ENCODE peak calls at places on chromosomes 1 and 21, in seven cellular contexts. E is IMR-90, F is gastrocnemius medialis, X is Peyer's patch, A is heart right ventricle, N is heart left ventricle, W is PC-3. T is an unnamed sample.

GRCh38 chr1:77227383-77227782 is 8.2 kb upstream of the PIGK start:
- DNase-seq in E (no peak), F (no peak), X (no peak), A (no peak), N (no peak), W (no peak), T (no peak)

GRCh38 chr21:20570824-20571232 is 427.4 kb upstream of the NCAM2 start:
- DNase-seq in E (no peak), F (no peak), X (no peak), A (no peak), N (no peak), W (peak; percentile 22), T (no peak)

GRCh38 chr1:209837671-209838070 is 9.9 kb downstream of the UTP25 start:
- DNase-seq in E (no peak), F (no peak), X (no peak), A (no peak), N (no peak), W (no peak), T (no peak)

GRCh38 chr1:223837687-223838086 is 8.1 kb downstream of the TP53BP2 start:
- DNase-seq in E (no peak), F (no peak), X (no peak), A (no peak), N (no peak), W (no peak), T (no peak)

GRCh38 chr1:70140894-70141293 is 64.5 kb downstream of the LRRC40 start:
- DNase-seq in E (peak; percentile 25), F (no peak), X (no peak), A (no peak), N (no peak), W (no peak), T (no peak)

GRCh38 chr1:91502882-91503184 is 2.2 kb downstream of the CDC7 start:
- DNase-seq in E (peak; percentile 74), F (no peak), X (no peak), A (no peak), N (no peak), W (peak; percentile 33), T (no peak)

GRCh38 chr21:17610862-17611261 is 1.8 kb downstream of the BTG3 start:
- DNase-seq in E (peak; percentile 11), F (no peak), X (no peak), A (no peak), N (no peak), W (no peak), T (no peak)

GRCh38 chr1:162003825-162004205 is 19.9 kb downstream of the OLFML2B start:
- DNase-seq in E (peak; percentile 83), F (peak; percentile 38), X (no peak), A (no peak), N (peak; percentile 39), W (peak; percentile 97), T (peak; percentile 68)

GRCh38 chr1:59132353-59132752 is 164.5 kb upstream of the FGGY start:
- DNase-seq in E (no peak), F (no peak), X (no peak), A (no peak), N (no peak), W (no peak), T (no peak)

GRCh38 chr1:233480198-233480597 is 133.7 kb upstream of the KCNK1 start:
- DNase-seq in E (no peak), F (no peak), X (no peak), A (no peak), N (no peak), W (peak; percentile 23), T (no peak)

GRCh38 chr1:33152685-33153432 is 29.0 kb downstream of the TRIM62 start:
- DNase-seq in E (no peak), F (peak; percentile 73), X (no peak), A (peak; percentile 87), N (peak; percentile 90), W (no peak), T (peak; percentile 76)

GRCh38 chr1:187460093-187460492 is 631.3 kb downstream of the PLA2G4A start:
- DNase-seq in E (no peak), F (no peak), X (no peak), A (no peak), N (no peak), W (no peak), T (no peak)

GRCh38 chr1:70820995-70821394 is 226.6 kb downstream of the PTGER3 start:
- DNase-seq in E (no peak), F (no peak), X (no peak), A (no peak), N (no peak), W (no peak), T (no peak)

GRCh38 chr1:9442266-9442846 is 96.9 kb upstream of the SLC25A33 start:
- DNase-seq in E (peak; percentile 74), F (peak; percentile 32), X (no peak), A (no peak), N (no peak), W (no peak), T (no peak)

GRCh38 chr1:39720094-39720999 is 18.3 kb upstream of the PPIE start:
- DNase-seq in E (peak; percentile 66), F (peak; percentile 46), X (no peak), A (no peak), N (no peak), W (peak; percentile 83), T (no peak)

GRCh38 chr1:66654643-66655042 is 97.6 kb upstream of the DYNLT5 start:
- DNase-seq in E (no peak), F (no peak), X (no peak), A (peak; percentile 17), N (no peak), W (no peak), T (no peak)

GRCh38 chr1:41282679-41283317 is 40.7 kb upstream of the SCMH1 start:
- DNase-seq in E (peak; percentile 13), F (no peak), X (no peak), A (peak; percentile 44), N (no peak), W (peak; percentile 48), T (peak; percentile 65)

GRCh38 chr1:180415985-180416633 is 86.3 kb downstream of the ACBD6 start:
- DNase-seq in E (peak; percentile 55), F (no peak), X (no peak), A (no peak), N (no peak), W (peak; percentile 53), T (no peak)

GRCh38 chr1:153800516-153800915 is 25.3 kb downstream of the SLC27A3 start:
- DNase-seq in E (no peak), F (no peak), X (no peak), A (no peak), N (no peak), W (no peak), T (peak; percentile 17)

GRCh38 chr1:13970631-13971247 is 270.8 kb downstream of the PRDM2 start:
- DNase-seq in E (no peak), F (no peak), X (no peak), A (no peak), N (no peak), W (no peak), T (no peak)

GRCh38 chr1:230085178-230085515 is 18.1 kb downstream of the GALNT2 start:
- DNase-seq in E (no peak), F (no peak), X (no peak), A (no peak), N (no peak), W (peak; percentile 92), T (no peak)

GRCh38 chr1:33088119-33088906 is 7.4 kb downstream of the AZIN2 start:
- DNase-seq in E (peak; percentile 34), F (no peak), X (no peak), A (no peak), N (no peak), W (no peak), T (no peak)

GRCh38 chr1:15409400-15410222 is at the start of gene EFHD2:
- DNase-seq in E (peak; percentile 71), F (peak; percentile 41), X (peak; percentile 92), A (peak; percentile 85), N (peak; percentile 87), W (peak; percentile 80), T (peak; percentile 84)

GRCh38 chr1:160499631-160500030 is 23.4 kb downstream of the SLAMF6 start:
- DNase-seq in E (no peak), F (peak; percentile 13), X (no peak), A (no peak), N (no peak), W (no peak), T (no peak)

GRCh38 chr1:108962681-108963051 is 618 bp downstream of the CLCC1 start:
- DNase-seq in E (peak; percentile 6), F (peak; percentile 21), X (peak; percentile 76), A (peak; percentile 20), N (peak; percentile 9), W (peak; percentile 37), T (no peak)

GRCh38 chr21:46210378-46211136 is 18.0 kb downstream of the LSS start:
- DNase-seq in E (no peak), F (no peak), X (peak; percentile 28), A (no peak), N (no peak), W (no peak), T (no peak)

GRCh38 chr1:7192453-7192852 is 407.2 kb downstream of the CAMTA1 start:
- DNase-seq in E (no peak), F (no peak), X (no peak), A (no peak), N (no peak), W (no peak), T (no peak)

GRCh38 chr21:31529406-31529805 is 130.1 kb upstream of the SOD1 start:
- DNase-seq in E (no peak), F (no peak), X (no peak), A (no peak), N (no peak), W (no peak), T (no peak)
- H3K4me1 ChIP-seq in E (no peaks in the 10 kb centered on the region), F (no peaks in the 10 kb centered on the region), X (no peaks in the 10 kb centered on the region), A (no peaks in the 10 kb centered on the region), N (no peaks in the 10 kb centered on the region), W (peaks cover 27% of the 10 kb centered on the region), T (no peaks in the 10 kb centered on the region)

GRCh38 chr1:4633346-4633745 is 21.1 kb upstream of the AJAP1 start:
- DNase-seq in E (no peak), F (no peak), X (no peak), A (no peak), N (no peak), W (no peak), T (no peak)
- H3K9me3 ChIP-seq in E (peaks cover 42% of the 10 kb centered on the region), F (no peaks in the 10 kb centered on the region), X (no peaks in the 10 kb centered on the region), A (no peaks in the 10 kb centered on the region), N (no peaks in the 10 kb centered on the region), W (no peaks in the 10 kb centered on the region), T (no peaks in the 10 kb centered on the region)

DNA sequence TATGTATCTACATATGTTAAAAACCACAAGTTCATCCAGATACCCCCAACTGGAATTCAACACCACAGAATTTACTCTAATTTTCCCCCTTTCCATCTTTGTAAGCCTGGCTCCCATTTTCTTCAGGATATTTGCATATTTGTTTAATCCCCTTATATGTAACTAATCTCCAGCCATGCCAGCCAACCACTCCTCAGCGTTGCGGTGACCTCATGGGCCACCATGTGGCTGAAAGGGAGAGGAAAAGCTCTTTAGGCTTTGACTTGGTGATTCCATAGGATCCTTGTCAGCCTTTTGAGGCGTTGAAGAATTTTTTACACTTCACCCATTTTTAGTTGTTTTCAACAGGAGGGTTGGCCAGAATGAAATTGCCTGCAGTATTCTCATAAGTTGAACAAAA is 10.0 kb downstream of the CLDN19 start:
- DNase-seq in E (no peak), F (no peak), X (no peak), A (no peak), N (no peak), W (no peak), T (no peak)
- TF ChIP-seq CTCF in E (no peak), F (no peak), X (no peak), A (no peak), N (no peak), W (no peak), T (no peak)

DNA sequence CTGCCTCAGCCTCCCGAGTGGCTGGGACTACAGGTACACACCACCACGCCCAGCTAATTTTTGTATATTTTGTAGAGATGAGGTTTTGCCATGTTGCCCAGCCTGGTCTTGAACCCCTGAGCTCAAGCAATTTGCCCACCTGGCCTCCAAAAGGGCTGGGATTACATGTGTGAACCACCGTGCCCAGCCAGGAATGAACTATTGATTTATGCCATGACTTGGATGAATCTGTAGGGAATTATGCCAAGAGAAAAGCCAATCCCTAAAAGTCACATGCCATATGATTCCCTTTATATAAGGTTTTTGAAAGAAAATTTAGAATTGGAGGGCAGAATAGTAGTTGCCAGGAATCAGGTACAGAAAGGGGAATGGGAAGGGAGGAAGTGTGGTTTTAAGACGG is 19.1 kb upstream of the SLC45A3 start:
- DNase-seq in E (no peak), F (no peak), X (no peak), A (no peak), N (no peak), W (no peak), T (no peak)
- H3K4me1 ChIP-seq in E (no peaks in the 10 kb centered on the region), F (no peaks in the 10 kb centered on the region), X (no peaks in the 10 kb centered on the region), A (peaks cover 9% of the 10 kb centered on the region), N (peaks cover 3% of the 10 kb centered on the region), W (peaks cover 11% of the 10 kb centered on the region), T (no peaks in the 10 kb centered on the region)